ENCODE peak calls at places on chromosomes 12 and 14, in four cellular contexts. I is T-helper 17 cell; V is activated CD8-positive, alpha-beta memory T cell treated with anti-CD3 and anti-CD28 coated beads, Interleukin-2, amount 10 ng/mL, durations not matched to agents 7 days and 5 days; J is sciatic nerve. K is an unnamed sample.

GRCh38 chr12:13373131-13373530 is 176.6 kb downstream of the EMP1 start:
- ATAC-seq in I (no peak), V (no peak), J (no peak), K (no peak)

GRCh38 chr12:25115677-25116076 is 79.3 kb downstream of the DNAI7 start:
- ATAC-seq in I (no peak), V (no peak), J (no peak), K (no peak)

GRCh38 chr12:110253176-110253575 is 27.9 kb upstream of the ATP2A2 start:
- ATAC-seq in I (no peak), V (no peak), J (peak), K (no peak)

GRCh38 chr12:117060927-117061300 is 38.3 kb downstream of the TESC start:
- ATAC-seq in I (no peak), V (no peak), J (no peak), K (no peak)

GRCh38 chr12:93225094-93225493 is 152.6 kb upstream of the NUDT4 start:
- ATAC-seq in I (no peak), V (no peak), J (no peak), K (no peak)

GRCh38 chr14:68874746-68875155 is 81.9 kb upstream of the ZFP36L1 start:
- ATAC-seq in I (no peak), V (no peak), J (no peak), K (no peak)

GRCh38 chr14:22122227-22123187 is 448.9 kb upstream of the OR4E1 start:
- ATAC-seq in I (peak), V (no peak), J (no peak), K (no peak)

GRCh38 chr12:12561305-12562015 is 1.2 kb downstream of the DUSP16 start:
- ATAC-seq in I (peak), V (peak), J (peak), K (peak)

GRCh38 chr14:44040561-44040960 is 466.5 kb downstream of the FSCB start:
- ATAC-seq in I (no peak), V (no peak), J (no peak), K (no peak)

GRCh38 chr14:102645746-102646440 is 53.4 kb downstream of the RCOR1 start:
- ATAC-seq in I (peak), V (no peak), J (no peak), K (no peak)

GRCh38 chr14:25111061-25111601 is 61.2 kb upstream of the STXBP6 start:
- ATAC-seq in I (no peak), V (no peak), J (peak), K (peak)

GRCh38 chr12:2884810-2885209 is 5.9 kb upstream of the TULP3 start:
- ATAC-seq in I (no peak), V (no peak), J (no peak), K (no peak)

GRCh38 chr14:37329189-37330001 is 131.7 kb downstream of the MIPOL1 start:
- ATAC-seq in I (no peak), V (no peak), J (no peak), K (no peak)

GRCh38 chr12:67424784-67425183 is 155.6 kb downstream of the CAND1 start:
- ATAC-seq in I (no peak), V (no peak), J (no peak), K (no peak)

GRCh38 chr14:104881369-104881979 is 16.4 kb downstream of the CEP170B start:
- ATAC-seq in I (no peak), V (no peak), J (no peak), K (no peak)

GRCh38 chr12:92134638-92135274 is 10.9 kb downstream of the BTG1 start:
- ATAC-seq in I (peak), V (peak), J (peak), K (peak)

GRCh38 chr12:19648173-19648572 is 208.9 kb downstream of the AEBP2 start:
- ATAC-seq in I (no peak), V (no peak), J (no peak), K (no peak)

GRCh38 chr12:124233041-124233836 is 61.7 kb upstream of the RFLNA start:
- ATAC-seq in I (no peak), V (no peak), J (peak), K (no peak)

GRCh38 chr12:17478908-17479673 is 610.9 kb downstream of the RERGL start:
- ATAC-seq in I (no peak), V (no peak), J (peak), K (no peak)

GRCh38 chr12:22047495-22047894 is 1.5 kb downstream of the CMAS start:
- ATAC-seq in I (no peak), V (no peak), J (no peak), K (no peak)

GRCh38 chr12:49990269-49990668 is 17.5 kb downstream of the AQP6 start:
- ATAC-seq in I (no peak), V (no peak), J (no peak), K (no peak)

GRCh38 chr12:68962855-68963455 is 30.0 kb upstream of the CPM start:
- ATAC-seq in I (no peak), V (no peak), J (no peak), K (no peak)

GRCh38 chr12:123741937-123742572 is 20.0 kb upstream of the DNAH10 start:
- ATAC-seq in I (no peak), V (peak), J (no peak), K (peak)

GRCh38 chr14:68011629-68012028 is 192.1 kb downstream of the RAD51B start:
- ATAC-seq in I (no peak), V (no peak), J (peak), K (no peak)

GRCh38 chr12:104372048-104372720 is 68.6 kb downstream of the EID3 start:
- ATAC-seq in I (peak), V (peak), J (no peak), K (peak)

GRCh38 chr14:104872469-104873341 is 7.6 kb downstream of the CEP170B start:
- ATAC-seq in I (no peak), V (no peak), J (no peak), K (no peak)

GRCh38 chr12:95996034-95996658 is at the start of gene HAL:
- ATAC-seq in I (no peak), V (no peak), J (peak), K (no peak)

GRCh38 chr14:38207830-38208815 is at the start of gene SSTR1:
- ATAC-seq in I (no peak), V (no peak), J (peak), K (no peak)

GRCh38 chr14:103485504-103485903 is 37.1 kb downstream of the CKB start:
- ATAC-seq in I (no peak), V (no peak), J (no peak), K (no peak)

GRCh38 chr12:42126963-42127362 is 17.7 kb downstream of the GXYLT1 start:
- ATAC-seq in I (peak), V (no peak), J (no peak), K (no peak)

GRCh38 chr12:29148065-29148957 is 767 bp upstream of the FAR2 start:
- ATAC-seq in I (peak), V (peak), J (peak), K (peak)

GRCh38 chr14:34043627-34044372 is 92.9 kb upstream of the EGLN3 start:
- ATAC-seq in I (peak), V (peak), J (no peak), K (peak)

GRCh38 chr12:72444125-72444524 is 172.0 kb downstream of the TRHDE start:
- ATAC-seq in I (no peak), V (no peak), J (no peak), K (no peak)

GRCh38 chr14:63759454-63759853 is 31.6 kb upstream of the SGPP1 start:
- ATAC-seq in I (peak), V (peak), J (peak), K (peak)

GRCh38 chr12:79689477-79690155 is 1.1 kb downstream of the PAWR start:
- ATAC-seq in I (peak), V (peak), J (peak), K (peak)

GRCh38 chr14:64510127-64510808 is 5.7 kb downstream of the ZBTB1 start:
- ATAC-seq in I (peak), V (peak), J (no peak), K (no peak)

K was measured in stimulated activated memory B cell treated with anti-CD40 and anti-IgM and Interleukin-4, amounts not matched to agents 10 μg/mL and 1 μg/mL and 100 μg/mL, for 72 hours.